ENCODE peak calls at places on chromosomes 12 and 14, in eight cellular contexts. R is A549, C is ascending aorta, A is right atrium auricular region, E is sigmoid colon, U is prostate gland, K is Peyer's patch, Z is Panc1. B is an unnamed sample.

GRCh38 chr14:52117433-52117832 is 48.6 kb upstream of the NID2 start:
- DNase-seq in R (no peak), C (no peak), A (no peak), E (no peak), U (no peak), K (no peak), Z (no peak), B (no peak)

GRCh38 chr12:77685112-77685511 is 145.6 kb upstream of the NAV3 start:
- DNase-seq in R (peak; percentile 13), C (peak; percentile 64), A (peak; percentile 71), E (no peak), U (peak; percentile 47), K (no peak), Z (peak; percentile 50), B (peak; percentile 23)

GRCh38 chr12:88600272-88600671 is 20.0 kb upstream of the KITLG start:
- DNase-seq in R (no peak), C (no peak), A (no peak), E (no peak), U (no peak), K (no peak), Z (no peak), B (no peak)

GRCh38 chr14:64515053-64515452 is 10.5 kb downstream of the ZBTB1 start:
- DNase-seq in R (no peak), C (no peak), A (no peak), E (no peak), U (peak; percentile 78), K (no peak), Z (no peak), B (no peak)

GRCh38 chr12:6778212-6778570 is 5.9 kb downstream of the LAG3 start:
- DNase-seq in R (no peak), C (no peak), A (no peak), E (peak; percentile 91), U (no peak), K (no peak), Z (no peak), B (no peak)

GRCh38 chr14:99304208-99304607 is 32.2 kb upstream of the BCL11B start:
- DNase-seq in R (no peak), C (no peak), A (no peak), E (no peak), U (no peak), K (no peak), Z (no peak), B (no peak)

GRCh38 chr14:32576088-32576795 is 247.1 kb downstream of the AKAP6 start:
- DNase-seq in R (peak; percentile 33), C (no peak), A (peak; percentile 64), E (peak; percentile 72), U (peak; percentile 43), K (peak; percentile 16), Z (peak; percentile 47), B (no peak)

GRCh38 chr14:68856572-68856971 is 63.7 kb upstream of the ZFP36L1 start:
- DNase-seq in R (no peak), C (no peak), A (peak; percentile 11), E (no peak), U (no peak), K (no peak), Z (no peak), B (no peak)

GRCh38 chr12:25959069-25959961 is 833 bp downstream of the RASSF8 start:
- DNase-seq in R (peak; percentile 21), C (peak; percentile 86), A (peak; percentile 80), E (peak; percentile 86), U (peak; percentile 40), K (peak; percentile 24), Z (no peak), B (no peak)

GRCh38 chr12:5280091-5280490 is 151.8 kb upstream of the NTF3 start:
- DNase-seq in R (no peak), C (no peak), A (no peak), E (no peak), U (no peak), K (no peak), Z (no peak), B (no peak)

GRCh38 chr14:50045039-50045711 is 71.2 kb downstream of the VCPKMT start:
- DNase-seq in R (no peak), C (peak; percentile 91), A (peak; percentile 92), E (peak; percentile 91), U (peak; percentile 65), K (peak; percentile 93), Z (no peak), B (no peak)

GRCh38 chr12:108914031-108914630 is 34.2 kb downstream of the DAO start:
- DNase-seq in R (no peak), C (peak; percentile 73), A (peak; percentile 60), E (no peak), U (peak; percentile 7), K (no peak), Z (no peak), B (no peak)

GRCh38 chr12:43148711-43149110 is 403.3 kb downstream of the ADAMTS20 start:
- DNase-seq in R (no peak), C (no peak), A (no peak), E (no peak), U (no peak), K (no peak), Z (no peak), B (no peak)

GRCh38 chr12:110199360-110200123 is 75.4 kb downstream of the IFT81 start:
- DNase-seq in R (peak; percentile 15), C (no peak), A (no peak), E (no peak), U (no peak), K (no peak), Z (no peak), B (no peak)

GRCh38 chr14:66009104-66009503 is 477.1 kb upstream of the CCDC196 start:
- DNase-seq in R (peak; percentile 7), C (no peak), A (no peak), E (no peak), U (no peak), K (no peak), Z (no peak), B (no peak)

GRCh38 chr12:132470417-132470816 is 19.5 kb upstream of the FBRSL1 start:
- DNase-seq in R (no peak), C (no peak), A (no peak), E (no peak), U (no peak), K (no peak), Z (no peak), B (no peak)

GRCh38 chr12:106211973-106212372 is 35.8 kb downstream of the CKAP4 start:
- DNase-seq in R (no peak), C (no peak), A (no peak), E (no peak), U (no peak), K (no peak), Z (no peak), B (no peak)

GRCh38 chr14:34711169-34711568 is 3.2 kb downstream of the CFL2 start:
- DNase-seq in R (no peak), C (no peak), A (no peak), E (no peak), U (no peak), K (no peak), Z (no peak), B (no peak)

GRCh38 chr14:61188936-61189808 is 92.0 kb downstream of the TMEM30B start:
- DNase-seq in R (peak; percentile 87), C (peak; percentile 79), A (peak; percentile 62), E (peak; percentile 74), U (peak; percentile 43), K (no peak), Z (no peak), B (peak; percentile 15)

GRCh38 chr12:124457287-124458219 is 109.9 kb downstream of the NCOR2 start:
- DNase-seq in R (no peak), C (peak; percentile 94), A (peak; percentile 96), E (peak; percentile 95), U (peak; percentile 46), K (peak; percentile 74), Z (no peak), B (peak; percentile 46)

GRCh38 chr12:34389378-34390170 is 367.3 kb downstream of the ALG10 start:
- DNase-seq in R (no peak), C (peak; percentile 55), A (no peak), E (peak; percentile 54), U (no peak), K (no peak), Z (no peak), B (no peak)

GRCh38 chr14:91155626-91156089 is 41.8 kb downstream of the DGLUCY start:
- DNase-seq in R (no peak), C (no peak), A (no peak), E (no peak), U (no peak), K (no peak), Z (no peak), B (no peak)
- H3K27ac ChIP-seq in R (peak overlapping the region; percentile 48), C (no peak overlapping the region), A (peak overlapping the region; percentile 75), E (peak overlapping the region; percentile 81), U (peak overlapping the region; percentile 32), K (no peak overlapping the region), Z (no peak overlapping the region), B (no peak overlapping the region)

GRCh38 chr14:21356511-21356910 is 27.3 kb downstream of the SUPT16H start:
- DNase-seq in R (no peak), C (no peak), A (no peak), E (no peak), U (no peak), K (no peak), Z (no peak), B (no peak)

GRCh38 chr14:21347201-21347600 is 36.6 kb downstream of the SUPT16H start:
- DNase-seq in R (no peak), C (no peak), A (no peak), E (no peak), U (no peak), K (no peak), Z (no peak), B (no peak)

GRCh38 chr14:21350539-21350938 is 33.3 kb downstream of the SUPT16H start:
- DNase-seq in R (no peak), C (no peak), A (no peak), E (no peak), U (no peak), K (no peak), Z (no peak), B (no peak)

GRCh38 chr14:21346532-21347135 is 37.2 kb downstream of the SUPT16H start:
- DNase-seq in R (no peak), C (no peak), A (no peak), E (no peak), U (no peak), K (no peak), Z (no peak), B (no peak)

GRCh38 chr14:21352587-21352986 is 31.2 kb downstream of the SUPT16H start:
- DNase-seq in R (no peak), C (no peak), A (no peak), E (no peak), U (no peak), K (peak; percentile 32), Z (no peak), B (no peak)
- H3K27ac ChIP-seq in R (no peak overlapping the region), C (no peak overlapping the region), A (no peak overlapping the region), E (no peak overlapping the region), U (no peak overlapping the region), K (no peak overlapping the region), Z (no peak overlapping the region), B (no peak overlapping the region)

DNA sequence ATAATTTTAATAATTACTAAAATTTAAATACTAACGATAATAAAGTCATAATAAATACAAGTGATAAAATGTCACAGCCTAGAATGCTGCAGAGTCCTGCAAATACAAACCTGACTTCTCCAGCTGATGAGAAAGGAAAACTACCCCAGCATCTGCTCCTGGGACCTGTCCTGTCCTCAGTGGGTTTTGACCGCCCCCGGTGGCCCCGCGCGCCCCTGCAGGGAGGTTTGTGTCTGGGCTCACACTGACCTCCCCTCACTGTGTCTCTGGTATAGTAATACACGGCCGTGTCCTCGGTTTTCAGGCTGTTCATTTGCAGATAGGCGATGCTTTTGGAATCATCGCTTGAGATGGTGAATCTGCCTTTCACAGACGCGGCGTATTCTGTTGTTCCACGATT is 1139.4 kb downstream of the TMEM121 start:
- DNase-seq in R (no peak), C (no peak), A (no peak), E (no peak), U (no peak), K (no peak), Z (no peak), B (no peak)
- H3K27ac ChIP-seq in R (no peak overlapping the region), C (no peak overlapping the region), A (no peak overlapping the region), E (no peak overlapping the region), U (no peak overlapping the region), K (no peak overlapping the region), Z (no peak overlapping the region), B (no peak overlapping the region)

GRCh38 chr14:38208825-38209562 is 1.3 kb downstream of the SSTR1 start:
- DNase-seq in R (no peak), C (no peak), A (no peak), E (no peak), U (no peak), K (no peak), Z (no peak), B (no peak)
- H3K27ac ChIP-seq in R (no peak overlapping the region), C (no peak overlapping the region), A (no peak overlapping the region), E (no peak overlapping the region), U (no peak overlapping the region), K (no peak overlapping the region), Z (no peak overlapping the region), B (no peak overlapping the region)

B was measured in substantia nigra.